ENCODE peak calls at places on chromosomes 2 and 18, in five cellular contexts. Z, C, E, D and P are unnamed samples.

GRCh38 chr2:153110477-153110876 is 368.1 kb downstream of the RPRM start:
- DNase-seq in D (no peak), Z (no peak), C (no peak), E (no peak), P (no peak)

GRCh38 chr2:197994751-197995150 is 190.4 kb downstream of the PLCL1 start:
- DNase-seq in Z (no peak), E (no peak), D (no peak), C (no peak), P (no peak)

GRCh38 chr18:65018184-65018583 is 732.6 kb upstream of the CDH7 start:
- DNase-seq in C (no peak), Z (no peak), E (no peak), D (no peak), P (no peak)

GRCh38 chr2:241818229-241818942 is 9.4 kb downstream of the NEU4 start:
- DNase-seq in Z (peak; percentile 55), E (peak; percentile 4), C (no peak), D (no peak), P (no peak)

GRCh38 chr2:66432801-66433694 is 1.9 kb upstream of the MEIS1 start:
- DNase-seq in E (peak; percentile 96), C (peak; percentile 79), Z (peak; percentile 95), D (peak; percentile 94), P (peak; percentile 50)

GRCh38 chr2:230748087-230748486 is 35.4 kb downstream of the CAB39 start:
- DNase-seq in Z (no peak), C (no peak), D (no peak), E (no peak), P (no peak)

GRCh38 chr2:40405440-40405839 is 46.5 kb downstream of the SLC8A1 start:
- DNase-seq in E (no peak), C (no peak), D (no peak), Z (no peak), P (no peak)

GRCh38 chr2:18641823-18642222 is 52.5 kb upstream of the NT5C1B start:
- DNase-seq in D (no peak), Z (no peak), C (no peak), E (no peak), P (no peak)

GRCh38 chr2:165698621-165698946 is 95.5 kb downstream of the GALNT3 start:
- DNase-seq in D (peak; percentile 24), Z (peak; percentile 69), C (no peak), E (peak; percentile 64), P (no peak)

GRCh38 chr2:25279091-25279651 is 62.6 kb downstream of the DNMT3A start:
- DNase-seq in D (peak; percentile 64), Z (peak; percentile 78), C (peak; percentile 70), E (peak; percentile 82), P (no peak)

GRCh38 chr2:178796079-178796677 is 11.0 kb downstream of the TTN start:
- DNase-seq in D (no peak), Z (no peak), C (no peak), E (no peak), P (no peak)

DNA sequence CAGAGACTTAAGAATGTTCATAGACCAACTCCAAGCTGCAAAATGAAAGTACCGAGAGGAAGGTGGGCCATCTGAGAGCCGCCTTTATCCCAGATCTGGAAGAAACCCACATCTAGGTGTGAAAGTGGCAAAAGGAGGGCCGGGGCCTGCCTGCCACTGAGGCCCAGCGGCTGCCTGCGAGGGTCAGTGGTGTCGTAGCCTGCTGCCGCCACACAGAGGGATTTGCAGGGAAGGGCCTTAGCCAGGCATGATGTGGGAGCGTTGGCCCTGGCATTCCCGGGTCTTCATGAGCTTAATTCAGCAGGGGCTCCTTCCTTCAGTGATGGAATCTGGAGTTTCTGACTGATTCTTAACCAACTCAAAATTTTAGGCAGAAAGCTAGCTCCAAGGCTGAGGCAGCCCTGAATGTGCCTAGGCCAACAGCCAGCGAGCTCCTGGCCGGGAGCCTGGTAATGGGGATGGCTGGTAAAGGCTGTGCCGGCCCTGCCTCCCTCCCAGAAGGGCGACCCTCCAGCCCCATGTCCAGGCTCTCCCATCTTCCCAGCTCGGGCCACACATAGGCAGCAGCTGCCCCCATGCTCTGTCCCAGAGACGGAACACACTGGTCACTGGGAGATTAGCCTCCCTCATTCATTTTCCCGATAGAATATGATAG is 230.1 kb downstream of the AGAP1 start:
- DNase-seq in D (no peak), E (no peak), C (no peak), Z (no peak), P (no peak)
- H3K27ac ChIP-seq in D (peak overlapping the region; percentile 77), E (peak overlapping the region; percentile 83), C (peak overlapping the region; percentile 71), Z (peak overlapping the region; percentile 42), P (peak overlapping the region; percentile 13)

GRCh38 chr2:219458996-219459395 is 24.4 kb downstream of the SPEG start:
- DNase-seq in E (no peak), D (no peak), Z (no peak), C (no peak), P (no peak)
- H3K36me3 ChIP-seq in E (no peaks in the 10 kb centered on the region), D (no peaks in the 10 kb centered on the region), Z (peaks cover 51% of the 10 kb centered on the region), C (peaks cover 25% of the 10 kb centered on the region), P (peaks cover 51% of the 10 kb centered on the region)

GRCh38 chr2:20035961-20036666 is 15.3 kb downstream of the LAPTM4A start:
- DNase-seq in D (no peak), C (no peak), Z (no peak), E (no peak), P (no peak)

GRCh38 chr2:20040489-20041172 is 10.8 kb downstream of the LAPTM4A start:
- DNase-seq in D (no peak), C (no peak), Z (no peak), E (no peak), P (no peak)

GRCh38 chr2:20034218-20034617 is 17.2 kb downstream of the LAPTM4A start:
- DNase-seq in Z (no peak), D (no peak), E (no peak), C (no peak), P (no peak)

GRCh38 chr2:20034821-20035220 is 16.6 kb downstream of the LAPTM4A start:
- DNase-seq in C (no peak), D (no peak), Z (no peak), E (no peak), P (no peak)

DNA sequence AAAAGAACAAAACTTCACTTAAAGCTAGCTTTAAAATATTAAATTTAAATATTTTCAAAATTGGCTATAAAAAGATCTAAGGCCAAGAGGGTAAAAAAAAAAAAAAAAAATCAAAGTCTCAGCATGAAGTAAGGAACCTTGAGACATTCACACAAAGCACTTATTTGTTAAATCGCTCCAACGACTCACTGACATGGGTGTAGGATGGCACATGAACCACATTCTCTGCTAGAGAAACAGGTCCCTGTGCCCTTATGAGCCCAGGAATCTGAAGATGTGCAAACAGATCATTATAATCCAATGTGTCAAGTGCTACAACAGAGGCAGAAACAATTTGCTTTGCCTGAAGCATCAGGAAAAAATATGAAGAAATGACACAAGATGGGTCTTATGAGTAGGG is 13.8 kb downstream of the LAPTM4A start:
- DNase-seq in E (no peak), D (no peak), Z (no peak), C (no peak), P (no peak)
- H3K4me1 ChIP-seq in E (peaks cover 37% of the 10 kb centered on the region), D (peaks cover 32% of the 10 kb centered on the region), Z (peaks cover 4% of the 10 kb centered on the region), C (no peaks in the 10 kb centered on the region), P (peaks cover 30% of the 10 kb centered on the region)

GRCh38 chr2:43402452-43402937 is 176.1 kb upstream of the ZFP36L2 start:
- DNase-seq in Z (no peak), E (peak; percentile 49), C (no peak), D (no peak), P (no peak)
- H3K27ac ChIP-seq in Z (no peak overlapping the region), E (no peak overlapping the region), C (no peak overlapping the region), D (no peak overlapping the region), P (no peak overlapping the region)

GRCh38 chr2:200901459-200902072 is 12.4 kb downstream of the NIF3L1 start:
- DNase-seq in D (peak; percentile 66), Z (peak; percentile 79), E (peak; percentile 88), C (peak; percentile 5), P (peak; percentile 36)

DNA sequence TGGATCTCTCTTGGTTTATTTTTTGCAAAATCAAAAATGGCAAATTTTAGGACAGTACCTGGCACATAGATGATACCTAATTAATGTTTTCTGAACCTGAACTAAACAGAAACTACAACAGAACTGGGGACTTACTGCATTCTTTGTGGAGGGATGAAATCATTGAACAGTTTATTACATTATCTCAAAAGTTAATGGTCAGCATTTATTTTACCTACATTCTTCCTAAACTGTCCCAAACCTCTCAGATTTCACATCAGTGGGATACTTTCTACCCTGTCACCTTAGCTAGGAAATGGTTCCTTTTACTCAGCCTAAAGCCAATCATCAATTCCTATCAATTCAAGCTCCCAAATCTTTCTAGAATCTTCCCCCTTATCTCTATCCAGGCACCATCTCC is 10.3 kb downstream of the NIF3L1 start:
- DNase-seq in E (no peak), D (no peak), C (no peak), Z (no peak), P (no peak)
- H3K36me3 ChIP-seq in E (no peaks in the 10 kb centered on the region), D (no peaks in the 10 kb centered on the region), C (peaks cover 71% of the 10 kb centered on the region), Z (peaks cover 66% of the 10 kb centered on the region), P (peaks cover 33% of the 10 kb centered on the region)

GRCh38 chr18:47901624-47902362 is 28.7 kb downstream of the SMAD2 start:
- DNase-seq in C (no peak), E (no peak), Z (no peak), D (no peak), P (no peak)
- H3K4me1 ChIP-seq in C (peaks cover 48% of the 10 kb centered on the region), E (peaks cover 4% of the 10 kb centered on the region), Z (peaks cover 4% of the 10 kb centered on the region), D (peaks cover 16% of the 10 kb centered on the region), P (no peaks in the 10 kb centered on the region)

GRCh38 chr18:48951448-48952286 is 902 bp upstream of the SMAD7 start:
- DNase-seq in E (peak; percentile 86), D (peak; percentile 86), C (peak; percentile 80), Z (peak; percentile 93), P (no peak)

GRCh38 chr18:48952287-48953095 is 1.7 kb upstream of the SMAD7 start:
- DNase-seq in D (peak; percentile 85), C (peak; percentile 75), Z (peak; percentile 95), E (peak; percentile 76), P (peak; percentile 54)

GRCh38 chr18:48950536-48951447 is at the start of gene SMAD7:
- DNase-seq in Z (no peak), E (no peak), C (no peak), D (peak; percentile 44), P (no peak)

GRCh38 chr18:48954837-48955527 is 4.2 kb upstream of the SMAD7 start:
- DNase-seq in C (no peak), D (no peak), Z (peak; percentile 72), E (no peak), P (no peak)

GRCh38 chr18:48953096-48953706 is 2.4 kb upstream of the SMAD7 start:
- DNase-seq in Z (no peak), E (no peak), C (no peak), D (no peak), P (no peak)
- H3K27ac ChIP-seq in Z (peak overlapping the region; percentile 97), E (peak overlapping the region; percentile 98), C (peak overlapping the region; percentile 93), D (peak overlapping the region; percentile 97), P (peak overlapping the region; percentile 99)

DNA sequence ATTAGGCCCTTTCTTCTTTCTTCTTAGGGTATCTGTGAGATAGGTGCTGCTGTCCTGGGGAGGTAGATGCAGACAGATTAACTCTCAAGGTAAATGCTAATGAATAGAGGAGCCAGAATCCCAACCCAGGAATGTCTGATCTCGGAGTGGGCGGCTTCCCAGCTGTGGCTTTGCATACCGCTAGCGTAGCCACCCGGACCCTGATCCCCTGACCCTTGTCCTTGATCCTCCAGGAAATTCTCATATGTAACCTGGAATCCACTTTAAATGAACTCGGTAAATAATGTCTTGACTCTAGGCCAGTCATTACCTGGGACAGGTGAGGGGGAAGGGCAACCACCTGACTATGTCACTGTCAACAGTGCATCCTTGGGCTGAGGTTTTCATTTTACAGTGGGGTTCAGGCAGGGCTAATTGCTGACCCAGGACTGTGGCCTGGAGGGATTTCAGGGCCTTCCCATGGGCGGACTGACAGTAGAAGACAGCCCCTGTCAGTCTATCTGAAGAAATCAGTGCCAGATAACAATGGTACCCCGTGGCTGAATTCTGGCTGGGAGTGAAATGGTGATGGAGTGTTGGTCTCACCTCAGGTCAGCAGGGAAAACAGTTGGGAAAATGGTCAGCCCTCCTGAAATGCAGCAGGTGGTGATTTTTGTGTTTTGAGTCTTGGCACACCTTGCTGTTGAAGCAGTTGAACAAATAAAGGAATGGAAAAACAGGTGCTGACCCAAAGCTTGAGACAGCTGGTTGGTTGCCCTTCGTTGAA is 9.5 kb downstream of the ACKR3 start:
- DNase-seq in Z (peak; percentile 50), C (no peak), D (no peak), E (no peak), P (no peak)
- H3K36me3 ChIP-seq in Z (peaks cover 41% of the 10 kb centered on the region), C (peaks cover 13% of the 10 kb centered on the region), D (no peaks in the 10 kb centered on the region), E (no peaks in the 10 kb centered on the region), P (peaks cover 22% of the 10 kb centered on the region)